ENCODE peak calls at places on chromosomes 4 and X, in seven cellular contexts. O is activated naive CD8-positive, alpha-beta T cell treated with anti-CD3 and anti-CD28 coated beads, Interleukin-2, amount 10 ng/mL, durations not matched to agents 7 days and 5 days; T is right cardiac atrium; Q is epithelial cell of esophagus; E is HL-60; L is stimulated activated CD4-positive, alpha-beta T cell treated with anti-CD3 and anti-CD28 coated beads, Interleukin-2, amount 100 ng/mL, for 24 hours; M is NCI-H2081. Y is an unnamed sample.

GRCh38 chr4:102616661-102617060 is 115.5 kb downstream of the NFKB1 start:
- DNase-seq in O (no peak), T (no peak), Q (no peak), E (no peak), L (no peak), M (peak; percentile 16), Y (no peak)

GRCh38 chr4:6606465-6607235 is 31.7 kb downstream of the MAN2B2 start:
- DNase-seq in O (no peak), T (no peak), Q (no peak), E (no peak), L (no peak), M (no peak), Y (no peak)

GRCh38 chr4:98908703-98909262 is 20.1 kb downstream of the EIF4E start:
- DNase-seq in O (no peak), T (no peak), Q (peak; percentile 14), E (no peak), L (no peak), M (peak; percentile 10), Y (no peak)

GRCh38 chr4:47784222-47784621 is 53.6 kb downstream of the CORIN start:
- DNase-seq in O (no peak), T (no peak), Q (peak; percentile 10), E (no peak), L (no peak), M (no peak), Y (no peak)

GRCh38 chrX:2707334-2707760 is 16.3 kb downstream of the CD99 start:
- DNase-seq in O (peak; percentile 48), T (no peak), Q (peak; percentile 99), E (peak; percentile 86), L (peak; percentile 69), M (no peak), Y (no peak)

GRCh38 chr4:2867758-2868491 is 24.3 kb downstream of the ADD1 start:
- DNase-seq in O (no peak), T (peak; percentile 74), Q (no peak), E (no peak), L (no peak), M (peak; percentile 68), Y (no peak)

GRCh38 chrX:72201836-72202536 is 20.4 kb downstream of the PIN4 start:
- DNase-seq in O (no peak), T (no peak), Q (peak; percentile 65), E (no peak), L (no peak), M (no peak), Y (no peak)

GRCh38 chr4:130395871-130396270 is 1299.9 kb downstream of the C4orf33 start:
- DNase-seq in O (no peak), T (no peak), Q (peak; percentile 80), E (no peak), L (no peak), M (no peak), Y (no peak)

GRCh38 chrX:44667771-44668170 is 125.1 kb upstream of the FUNDC1 start:
- DNase-seq in O (no peak), T (no peak), Q (no peak), E (no peak), L (no peak), M (no peak), Y (no peak)